ENCODE peak calls at places on chromosome 11, in seven cellular contexts. One of them, this sample, is unnamed.

GRCh38 chr11:19116315-19116970 is 525 bp upstream of the ZDHHC13 start:
- DNase-seq in IMR-90: no peak
- DNase-seq in OCI-LY7: peak
- DNase-seq in retinal pigment epithelial cell: no peak
- DNase-seq in stomach: no peak
- DNase-seq in brain microvascular endothelial cell: no peak
- DNase-seq in fibroblast of lung: no peak
- DNase-seq in this sample: no peak

GRCh38 chr11:134818531-134818930 is 406.5 kb upstream of the B3GAT1 start:
- DNase-seq in IMR-90: no peak
- DNase-seq in stomach: no peak
- DNase-seq in brain microvascular endothelial cell: no peak
- DNase-seq in retinal pigment epithelial cell: no peak
- DNase-seq in fibroblast of lung: no peak
- DNase-seq in OCI-LY7: no peak
- DNase-seq in this sample: peak

GRCh38 chr11:68583047-68583446 is 101.3 kb upstream of the GAL start:
- DNase-seq in fibroblast of lung: peak
- DNase-seq in OCI-LY7: no peak
- DNase-seq in IMR-90: peak
- DNase-seq in brain microvascular endothelial cell: peak
- DNase-seq in retinal pigment epithelial cell: no peak
- DNase-seq in stomach: no peak
- DNase-seq in this sample: no peak

GRCh38 chr11:118338637-118339061 is 3.9 kb downstream of the CD3D start:
- DNase-seq in brain microvascular endothelial cell: no peak
- DNase-seq in IMR-90: no peak
- DNase-seq in retinal pigment epithelial cell: no peak
- DNase-seq in OCI-LY7: peak
- DNase-seq in stomach: peak
- DNase-seq in fibroblast of lung: no peak
- DNase-seq in this sample: no peak

GRCh38 chr11:13962562-13963168 is at the start of gene SPON1:
- DNase-seq in fibroblast of lung: peak
- DNase-seq in retinal pigment epithelial cell: no peak
- DNase-seq in stomach: peak
- DNase-seq in IMR-90: peak
- DNase-seq in OCI-LY7: no peak
- DNase-seq in brain microvascular endothelial cell: no peak
- DNase-seq in this sample: no peak

GRCh38 chr11:14969922-14970323 is 2.2 kb downstream of the CALCA start:
- DNase-seq in brain microvascular endothelial cell: peak
- DNase-seq in retinal pigment epithelial cell: no peak
- DNase-seq in fibroblast of lung: peak
- DNase-seq in IMR-90: peak
- DNase-seq in OCI-LY7: peak
- DNase-seq in stomach: peak
- DNase-seq in this sample: no peak

GRCh38 chr11:69234171-69234570 is 59.8 kb upstream of the MYEOV start:
- DNase-seq in fibroblast of lung: no peak
- DNase-seq in brain microvascular endothelial cell: no peak
- DNase-seq in stomach: peak
- DNase-seq in OCI-LY7: no peak
- DNase-seq in retinal pigment epithelial cell: no peak
- DNase-seq in IMR-90: no peak
- DNase-seq in this sample: no peak

GRCh38 chr11:67657300-67657699 is 6.8 kb upstream of the ACY3 start:
- DNase-seq in brain microvascular endothelial cell: no peak
- DNase-seq in IMR-90: no peak
- DNase-seq in retinal pigment epithelial cell: no peak
- DNase-seq in stomach: no peak
- DNase-seq in fibroblast of lung: no peak
- DNase-seq in OCI-LY7: no peak
- DNase-seq in this sample: no peak

GRCh38 chr11:6197466-6198200 is 1.4 kb upstream of the OR52W1 start:
- DNase-seq in retinal pigment epithelial cell: no peak
- DNase-seq in OCI-LY7: no peak
- DNase-seq in stomach: no peak
- DNase-seq in brain microvascular endothelial cell: no peak
- DNase-seq in IMR-90: peak
- DNase-seq in fibroblast of lung: no peak
- DNase-seq in this sample: no peak

GRCh38 chr11:112795896-112796686 is 165.1 kb upstream of the NCAM1 start:
- DNase-seq in stomach: no peak
- DNase-seq in brain microvascular endothelial cell: no peak
- DNase-seq in retinal pigment epithelial cell: no peak
- DNase-seq in fibroblast of lung: no peak
- DNase-seq in OCI-LY7: no peak
- DNase-seq in IMR-90: no peak
- DNase-seq in this sample: no peak

GRCh38 chr11:706439-706956 is 467 bp downstream of the EPS8L2 start:
- DNase-seq in brain microvascular endothelial cell: no peak
- DNase-seq in retinal pigment epithelial cell: no peak
- DNase-seq in fibroblast of lung: peak
- DNase-seq in IMR-90: peak
- DNase-seq in OCI-LY7: no peak
- DNase-seq in stomach: peak
- DNase-seq in this sample: no peak

GRCh38 chr11:72451836-72452376 is 17.6 kb upstream of the CLPB start:
- DNase-seq in fibroblast of lung: no peak
- DNase-seq in OCI-LY7: no peak
- DNase-seq in IMR-90: no peak
- DNase-seq in stomach: no peak
- DNase-seq in retinal pigment epithelial cell: no peak
- DNase-seq in brain microvascular endothelial cell: no peak
- DNase-seq in this sample: no peak
- H3K4me3 ChIP-seq in fibroblast of lung: no peak
- H3K4me3 ChIP-seq in OCI-LY7: no peak
- H3K4me3 ChIP-seq in IMR-90: no peak
- H3K4me3 ChIP-seq in stomach: no peak
- H3K4me3 ChIP-seq in retinal pigment epithelial cell: no peak
- H3K4me3 ChIP-seq in brain microvascular endothelial cell: no peak
- H3K4me3 ChIP-seq in this sample: no peak

GRCh38 chr11:95092549-95093324 is 3.1 kb downstream of the ENDOD1 start:
- DNase-seq in stomach: no peak
- DNase-seq in brain microvascular endothelial cell: peak
- DNase-seq in IMR-90: peak
- DNase-seq in OCI-LY7: peak
- DNase-seq in retinal pigment epithelial cell: no peak
- DNase-seq in fibroblast of lung: peak
- DNase-seq in this sample: no peak

GRCh38 chr11:95093548-95093947 is 3.9 kb downstream of the ENDOD1 start:
- DNase-seq in retinal pigment epithelial cell: no peak
- DNase-seq in fibroblast of lung: no peak
- DNase-seq in stomach: no peak
- DNase-seq in IMR-90: no peak
- DNase-seq in OCI-LY7: peak
- DNase-seq in brain microvascular endothelial cell: no peak
- DNase-seq in this sample: no peak

GRCh38 chr11:95089620-95090542 is at the start of gene ENDOD1:
- DNase-seq in IMR-90: peak
- DNase-seq in fibroblast of lung: peak
- DNase-seq in OCI-LY7: peak
- DNase-seq in brain microvascular endothelial cell: peak
- DNase-seq in stomach: peak
- DNase-seq in retinal pigment epithelial cell: no peak
- DNase-seq in this sample: no peak

GRCh38 chr11:95088946-95089619 is 563 bp upstream of the ENDOD1 start:
- DNase-seq in fibroblast of lung: no peak
- DNase-seq in retinal pigment epithelial cell: peak
- DNase-seq in IMR-90: no peak
- DNase-seq in stomach: peak
- DNase-seq in OCI-LY7: no peak
- DNase-seq in brain microvascular endothelial cell: peak
- DNase-seq in this sample: no peak

DNA sequence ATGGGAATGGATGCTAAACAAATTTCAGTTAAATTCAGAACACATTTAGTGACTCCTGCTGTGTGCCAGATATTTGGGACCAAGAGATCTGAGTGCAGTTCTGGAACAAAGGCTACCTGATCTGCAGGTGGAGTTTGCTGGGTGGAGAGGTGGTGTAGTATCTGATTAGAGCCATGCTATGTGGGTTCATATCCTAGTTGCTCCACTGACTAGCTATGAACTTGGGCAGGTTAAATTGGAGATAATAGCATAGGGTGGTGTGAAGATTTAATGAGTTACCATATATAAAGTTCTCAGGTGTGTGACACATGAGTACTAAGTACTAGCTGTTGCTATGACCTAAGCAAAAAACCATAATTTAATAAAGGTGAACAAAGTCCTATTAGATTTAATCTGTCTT is 2.0 kb downstream of the ENDOD1 start:
- DNase-seq in fibroblast of lung: no peak
- DNase-seq in brain microvascular endothelial cell: no peak
- DNase-seq in OCI-LY7: no peak
- DNase-seq in stomach: no peak
- DNase-seq in retinal pigment epithelial cell: no peak
- DNase-seq in IMR-90: no peak
- DNase-seq in this sample: no peak
- H3K4me3 ChIP-seq in fibroblast of lung: no peak
- H3K4me3 ChIP-seq in brain microvascular endothelial cell: no peak
- H3K4me3 ChIP-seq in OCI-LY7: peak
- H3K4me3 ChIP-seq in stomach: no peak
- H3K4me3 ChIP-seq in retinal pigment epithelial cell: no peak
- H3K4me3 ChIP-seq in IMR-90: no peak
- H3K4me3 ChIP-seq in this sample: no peak

DNA sequence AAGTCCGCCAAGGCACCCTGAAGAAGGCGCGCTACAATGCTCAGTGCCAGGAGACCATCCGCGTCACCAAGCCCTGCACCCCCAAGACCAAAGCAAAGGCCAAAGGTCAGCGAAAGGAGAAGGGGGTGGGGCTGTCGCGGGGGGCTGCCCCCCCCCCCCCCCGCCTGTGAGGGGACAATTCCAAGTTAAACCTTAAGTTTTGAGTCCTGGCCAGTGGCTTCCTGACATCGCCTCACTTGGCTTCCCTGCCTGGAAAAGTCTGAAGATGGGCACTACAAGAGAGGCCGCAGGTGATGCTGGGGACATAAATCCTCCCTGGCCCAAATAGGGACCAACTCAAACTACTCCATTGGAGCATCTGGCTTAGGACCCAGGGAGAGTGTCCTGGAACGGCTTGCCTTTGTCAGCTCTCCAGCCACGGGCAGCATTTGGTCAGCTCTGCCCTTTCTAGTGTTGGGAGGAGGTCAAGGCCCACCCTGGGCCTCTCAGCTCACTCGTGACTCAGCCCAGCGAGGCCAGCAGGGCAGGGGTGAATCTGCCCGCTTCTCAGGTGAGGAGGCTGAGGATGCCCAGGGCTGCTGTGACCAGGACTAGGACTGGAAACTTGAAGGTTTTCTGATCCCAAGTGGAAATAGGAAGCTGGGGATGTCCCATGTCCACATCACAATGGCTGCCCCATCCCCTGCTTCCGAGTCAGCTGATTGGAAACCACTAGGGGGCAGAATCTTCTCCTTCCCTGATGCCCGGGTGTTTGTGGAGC is 1.4 kb downstream of the MDK start:
- DNase-seq in fibroblast of lung: peak
- DNase-seq in IMR-90: peak
- DNase-seq in retinal pigment epithelial cell: no peak
- DNase-seq in stomach: no peak
- DNase-seq in OCI-LY7: no peak
- DNase-seq in brain microvascular endothelial cell: no peak
- DNase-seq in this sample: no peak
- H3K4me3 ChIP-seq in fibroblast of lung: peak
- H3K4me3 ChIP-seq in IMR-90: peak
- H3K4me3 ChIP-seq in retinal pigment epithelial cell: peak
- H3K4me3 ChIP-seq in stomach: peak
- H3K4me3 ChIP-seq in OCI-LY7: no peak
- H3K4me3 ChIP-seq in brain microvascular endothelial cell: peak
- H3K4me3 ChIP-seq in this sample: peak

GRCh38 chr11:17389957-17390649 is 1.6 kb upstream of the KCNJ11 start:
- DNase-seq in stomach: no peak
- DNase-seq in IMR-90: no peak
- DNase-seq in retinal pigment epithelial cell: no peak
- DNase-seq in brain microvascular endothelial cell: no peak
- DNase-seq in fibroblast of lung: no peak
- DNase-seq in OCI-LY7: no peak
- DNase-seq in this sample: no peak

GRCh38 chr11:17387280-17387679 is 1.2 kb downstream of the KCNJ11 start:
- DNase-seq in OCI-LY7: no peak
- DNase-seq in fibroblast of lung: no peak
- DNase-seq in retinal pigment epithelial cell: no peak
- DNase-seq in IMR-90: no peak
- DNase-seq in brain microvascular endothelial cell: no peak
- DNase-seq in stomach: no peak
- DNase-seq in this sample: no peak

GRCh38 chr11:17388609-17389204 is at the start of gene KCNJ11:
- DNase-seq in OCI-LY7: no peak
- DNase-seq in fibroblast of lung: no peak
- DNase-seq in brain microvascular endothelial cell: no peak
- DNase-seq in IMR-90: no peak
- DNase-seq in stomach: peak
- DNase-seq in retinal pigment epithelial cell: no peak
- DNase-seq in this sample: no peak

GRCh38 chr11:17387811-17388210 is 648 bp downstream of the KCNJ11 start:
- DNase-seq in IMR-90: no peak
- DNase-seq in retinal pigment epithelial cell: no peak
- DNase-seq in brain microvascular endothelial cell: no peak
- DNase-seq in stomach: no peak
- DNase-seq in fibroblast of lung: no peak
- DNase-seq in OCI-LY7: no peak
- DNase-seq in this sample: no peak

DNA sequence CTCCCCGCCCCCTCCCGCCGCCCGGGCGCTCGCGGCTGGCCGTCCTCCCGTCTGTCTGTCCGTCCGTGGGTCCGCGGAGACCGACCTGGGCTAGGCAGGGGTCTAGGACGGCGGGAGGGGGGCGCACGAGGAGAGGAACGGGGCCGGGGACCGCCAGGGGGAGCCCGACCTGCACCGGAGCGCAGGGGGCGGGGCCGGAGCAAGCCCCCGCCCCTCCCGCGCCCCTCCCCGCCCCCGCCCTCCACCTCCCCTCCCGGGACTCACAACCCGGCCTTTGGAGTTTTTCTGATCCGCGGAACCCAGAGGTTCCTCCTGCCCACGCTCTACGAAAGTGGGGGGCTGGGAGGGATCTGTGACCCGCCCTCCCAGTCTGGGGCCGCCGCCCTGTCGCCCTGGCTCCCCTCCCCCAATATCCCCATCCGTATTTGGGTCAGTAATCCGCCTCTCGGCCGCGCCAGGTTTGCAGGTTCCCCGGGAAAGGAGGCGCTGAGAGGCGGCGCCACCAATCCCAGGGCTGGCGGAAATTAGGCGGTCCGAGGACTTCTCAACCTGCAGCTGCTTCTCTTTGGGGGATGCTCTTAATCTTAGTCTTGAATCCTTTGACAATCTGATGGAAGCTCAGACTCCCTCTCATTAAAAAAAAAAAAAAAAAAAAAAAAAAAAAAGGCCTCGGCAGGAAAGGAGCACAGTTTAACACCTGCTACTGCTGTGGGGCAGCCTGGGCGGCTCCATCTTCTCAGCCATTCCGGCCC is 922 bp upstream of the KCNJ11 start:
- DNase-seq in fibroblast of lung: peak
- DNase-seq in brain microvascular endothelial cell: no peak
- DNase-seq in IMR-90: peak
- DNase-seq in stomach: peak
- DNase-seq in OCI-LY7: peak
- DNase-seq in retinal pigment epithelial cell: no peak
- DNase-seq in this sample: peak
- H3K4me3 ChIP-seq in fibroblast of lung: peak
- H3K4me3 ChIP-seq in brain microvascular endothelial cell: peak
- H3K4me3 ChIP-seq in IMR-90: peak
- H3K4me3 ChIP-seq in stomach: peak
- H3K4me3 ChIP-seq in OCI-LY7: peak
- H3K4me3 ChIP-seq in retinal pigment epithelial cell: peak
- H3K4me3 ChIP-seq in this sample: peak